ENCODE peak calls at places on chromosomes 1 and 21, in eight cellular contexts. One of them, this sample, is unnamed.

GRCh38 chr21:43758132-43758619 is 17.9 kb downstream of the CSTB start:
- DNase-seq in heart left ventricle: no peak
- DNase-seq in aorta: no peak
- DNase-seq in AG04450: no peak
- DNase-seq in GM23248: no peak
- DNase-seq in astrocyte: no peak
- DNase-seq in IMR-90: peak
- DNase-seq in substantia nigra: no peak
- DNase-seq in this sample: no peak

GRCh38 chr1:178241057-178241456 is 147.2 kb downstream of the RASAL2 start:
- DNase-seq in heart left ventricle: no peak
- DNase-seq in aorta: no peak
- DNase-seq in AG04450: peak
- DNase-seq in GM23248: peak
- DNase-seq in astrocyte: peak
- DNase-seq in IMR-90: peak
- DNase-seq in substantia nigra: no peak
- DNase-seq in this sample: no peak

GRCh38 chr1:174875306-174875705 is 124.4 kb upstream of the CACYBP start:
- DNase-seq in heart left ventricle: no peak
- DNase-seq in aorta: no peak
- DNase-seq in AG04450: no peak
- DNase-seq in GM23248: no peak
- DNase-seq in astrocyte: no peak
- DNase-seq in IMR-90: no peak
- DNase-seq in substantia nigra: no peak
- DNase-seq in this sample: no peak

GRCh38 chr1:235708390-235708962 is 58.9 kb upstream of the GNG4 start:
- DNase-seq in heart left ventricle: no peak
- DNase-seq in aorta: no peak
- DNase-seq in AG04450: no peak
- DNase-seq in GM23248: peak
- DNase-seq in astrocyte: peak
- DNase-seq in IMR-90: peak
- DNase-seq in substantia nigra: no peak
- DNase-seq in this sample: no peak

GRCh38 chr21:33688343-33688742 is 46.0 kb downstream of the ITSN1 start:
- DNase-seq in heart left ventricle: no peak
- DNase-seq in aorta: no peak
- DNase-seq in AG04450: no peak
- DNase-seq in GM23248: peak
- DNase-seq in astrocyte: no peak
- DNase-seq in IMR-90: no peak
- DNase-seq in substantia nigra: no peak
- DNase-seq in this sample: no peak

GRCh38 chr1:39317910-39318633 is 113.6 kb downstream of the MACF1 start:
- DNase-seq in heart left ventricle: peak
- DNase-seq in aorta: no peak
- DNase-seq in AG04450: no peak
- DNase-seq in GM23248: no peak
- DNase-seq in astrocyte: peak
- DNase-seq in IMR-90: no peak
- DNase-seq in substantia nigra: no peak
- DNase-seq in this sample: no peak

GRCh38 chr21:34639882-34640788 is 25.2 kb upstream of the RCAN1 start:
- DNase-seq in heart left ventricle: no peak
- DNase-seq in aorta: no peak
- DNase-seq in AG04450: no peak
- DNase-seq in GM23248: peak
- DNase-seq in astrocyte: no peak
- DNase-seq in IMR-90: peak
- DNase-seq in substantia nigra: no peak
- DNase-seq in this sample: no peak

GRCh38 chr1:102833171-102833570 is 275.2 kb downstream of the COL11A1 start:
- DNase-seq in heart left ventricle: no peak
- DNase-seq in aorta: no peak
- DNase-seq in AG04450: no peak
- DNase-seq in GM23248: no peak
- DNase-seq in astrocyte: no peak
- DNase-seq in IMR-90: no peak
- DNase-seq in substantia nigra: no peak
- DNase-seq in this sample: no peak

GRCh38 chr1:14340244-14340800 is 258.2 kb upstream of the KAZN start:
- DNase-seq in heart left ventricle: no peak
- DNase-seq in aorta: no peak
- DNase-seq in AG04450: no peak
- DNase-seq in GM23248: peak
- DNase-seq in astrocyte: peak
- DNase-seq in IMR-90: peak
- DNase-seq in substantia nigra: no peak
- DNase-seq in this sample: no peak

GRCh38 chr1:152182431-152182830 is 23.4 kb upstream of the RPTN start:
- DNase-seq in heart left ventricle: no peak
- DNase-seq in aorta: no peak
- DNase-seq in AG04450: no peak
- DNase-seq in GM23248: peak
- DNase-seq in astrocyte: peak
- DNase-seq in IMR-90: no peak
- DNase-seq in substantia nigra: no peak
- DNase-seq in this sample: no peak

GRCh38 chr21:34979383-34979782 is 69.7 kb downstream of the RUNX1 start:
- DNase-seq in heart left ventricle: no peak
- DNase-seq in aorta: no peak
- DNase-seq in AG04450: no peak
- DNase-seq in GM23248: no peak
- DNase-seq in astrocyte: peak
- DNase-seq in IMR-90: no peak
- DNase-seq in substantia nigra: no peak
- DNase-seq in this sample: no peak

GRCh38 chr1:206497363-206497762 is 10.0 kb upstream of the RASSF5 start:
- DNase-seq in heart left ventricle: no peak
- DNase-seq in aorta: no peak
- DNase-seq in AG04450: no peak
- DNase-seq in GM23248: no peak
- DNase-seq in astrocyte: no peak
- DNase-seq in IMR-90: no peak
- DNase-seq in substantia nigra: no peak
- DNase-seq in this sample: no peak

GRCh38 chr1:180899262-180899661 is 13.4 kb upstream of the KIAA1614 start:
- DNase-seq in heart left ventricle: no peak
- DNase-seq in aorta: no peak
- DNase-seq in AG04450: no peak
- DNase-seq in GM23248: no peak
- DNase-seq in astrocyte: no peak
- DNase-seq in IMR-90: no peak
- DNase-seq in substantia nigra: no peak
- DNase-seq in this sample: no peak

GRCh38 chr1:15946546-15947381 is 29.1 kb downstream of the ZBTB17 start:
- DNase-seq in heart left ventricle: no peak
- DNase-seq in aorta: peak
- DNase-seq in AG04450: no peak
- DNase-seq in GM23248: no peak
- DNase-seq in astrocyte: no peak
- DNase-seq in IMR-90: no peak
- DNase-seq in substantia nigra: no peak
- DNase-seq in this sample: no peak

GRCh38 chr1:225454067-225454618 is 26.3 kb upstream of the LBR start:
- DNase-seq in heart left ventricle: no peak
- DNase-seq in aorta: no peak
- DNase-seq in AG04450: no peak
- DNase-seq in GM23248: peak
- DNase-seq in astrocyte: no peak
- DNase-seq in IMR-90: peak
- DNase-seq in substantia nigra: no peak
- DNase-seq in this sample: no peak

GRCh38 chr1:161021959-161022332 is 994 bp upstream of the F11R start:
- DNase-seq in heart left ventricle: no peak
- DNase-seq in aorta: no peak
- DNase-seq in AG04450: no peak
- DNase-seq in GM23248: peak
- DNase-seq in astrocyte: no peak
- DNase-seq in IMR-90: peak
- DNase-seq in substantia nigra: no peak
- DNase-seq in this sample: no peak

GRCh38 chr21:43340491-43341348 is 86.2 kb downstream of the SIK1 start:
- DNase-seq in heart left ventricle: no peak
- DNase-seq in aorta: no peak
- DNase-seq in AG04450: peak
- DNase-seq in GM23248: peak
- DNase-seq in astrocyte: peak
- DNase-seq in IMR-90: peak
- DNase-seq in substantia nigra: no peak
- DNase-seq in this sample: no peak

GRCh38 chr1:153957744-153958110 is 685 bp downstream of the CRTC2 start:
- DNase-seq in heart left ventricle: no peak
- DNase-seq in aorta: no peak
- DNase-seq in AG04450: no peak
- DNase-seq in GM23248: no peak
- DNase-seq in astrocyte: peak
- DNase-seq in IMR-90: no peak
- DNase-seq in substantia nigra: peak
- DNase-seq in this sample: no peak

GRCh38 chr1:205271277-205271676 is 43.5 kb downstream of the TMCC2 start:
- DNase-seq in heart left ventricle: peak
- DNase-seq in aorta: no peak
- DNase-seq in AG04450: no peak
- DNase-seq in GM23248: peak
- DNase-seq in astrocyte: no peak
- DNase-seq in IMR-90: peak
- DNase-seq in substantia nigra: peak
- DNase-seq in this sample: peak

GRCh38 chr1:46158312-46159281 is 16.3 kb upstream of the TSPAN1 start:
- DNase-seq in heart left ventricle: no peak
- DNase-seq in aorta: no peak
- DNase-seq in AG04450: no peak
- DNase-seq in GM23248: no peak
- DNase-seq in astrocyte: no peak
- DNase-seq in IMR-90: no peak
- DNase-seq in substantia nigra: no peak
- DNase-seq in this sample: no peak

GRCh38 chr1:92461364-92462097 is 25.2 kb downstream of the GFI1 start:
- DNase-seq in heart left ventricle: no peak
- DNase-seq in aorta: no peak
- DNase-seq in AG04450: no peak
- DNase-seq in GM23248: peak
- DNase-seq in astrocyte: no peak
- DNase-seq in IMR-90: no peak
- DNase-seq in substantia nigra: no peak
- DNase-seq in this sample: no peak
- H3K27ac ChIP-seq in heart left ventricle: no peak
- H3K27ac ChIP-seq in aorta: no peak
- H3K27ac ChIP-seq in AG04450: no peak
- H3K27ac ChIP-seq in GM23248: no peak
- H3K27ac ChIP-seq in astrocyte: no peak
- H3K27ac ChIP-seq in IMR-90: no peak
- H3K27ac ChIP-seq in substantia nigra: no peak
- H3K27ac ChIP-seq in this sample: no peak

GRCh38 chr1:186953876-186954275 is 125.1 kb downstream of the PLA2G4A start:
- DNase-seq in heart left ventricle: no peak
- DNase-seq in aorta: no peak
- DNase-seq in AG04450: no peak
- DNase-seq in GM23248: no peak
- DNase-seq in astrocyte: no peak
- DNase-seq in IMR-90: no peak
- DNase-seq in substantia nigra: no peak
- DNase-seq in this sample: no peak

GRCh38 chr1:186960866-186961265 is 132.1 kb downstream of the PLA2G4A start:
- DNase-seq in heart left ventricle: no peak
- DNase-seq in aorta: no peak
- DNase-seq in AG04450: no peak
- DNase-seq in GM23248: peak
- DNase-seq in astrocyte: no peak
- DNase-seq in IMR-90: peak
- DNase-seq in substantia nigra: no peak
- DNase-seq in this sample: no peak

GRCh38 chr1:186958520-186958919 is 129.8 kb downstream of the PLA2G4A start:
- DNase-seq in heart left ventricle: no peak
- DNase-seq in aorta: no peak
- DNase-seq in AG04450: peak
- DNase-seq in GM23248: peak
- DNase-seq in astrocyte: peak
- DNase-seq in IMR-90: peak
- DNase-seq in substantia nigra: no peak
- DNase-seq in this sample: no peak

DNA sequence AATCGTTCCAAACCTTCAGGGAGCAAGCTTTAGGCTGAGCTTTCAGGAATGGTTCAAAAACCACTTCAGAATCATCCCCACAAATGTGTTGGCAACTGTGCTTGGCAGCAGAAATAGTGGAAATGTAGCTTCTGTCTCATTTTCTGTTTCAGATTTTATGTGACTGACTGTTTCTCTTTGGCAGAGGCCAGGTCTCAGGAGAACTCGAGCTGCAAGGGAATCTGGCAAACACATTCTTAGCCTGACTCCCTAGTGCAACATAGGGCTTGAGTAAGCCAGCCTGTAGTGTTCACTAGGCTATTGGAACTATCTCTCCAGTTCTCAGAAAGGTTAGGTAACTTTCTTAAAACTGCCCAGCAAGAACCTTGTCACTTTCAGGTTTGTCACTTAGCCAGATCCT is 128.6 kb downstream of the PLA2G4A start:
- DNase-seq in heart left ventricle: no peak
- DNase-seq in aorta: no peak
- DNase-seq in AG04450: no peak
- DNase-seq in GM23248: peak
- DNase-seq in astrocyte: no peak
- DNase-seq in IMR-90: peak
- DNase-seq in substantia nigra: no peak
- DNase-seq in this sample: no peak
- H3K27ac ChIP-seq in heart left ventricle: no peak
- H3K27ac ChIP-seq in aorta: no peak
- H3K27ac ChIP-seq in AG04450: no peak
- H3K27ac ChIP-seq in GM23248: no peak
- H3K27ac ChIP-seq in astrocyte: no peak
- H3K27ac ChIP-seq in IMR-90: no peak
- H3K27ac ChIP-seq in substantia nigra: no peak
- H3K27ac ChIP-seq in this sample: no peak

GRCh38 chr1:111227434-111227833 is at the start of gene CHI3L2:
- DNase-seq in heart left ventricle: no peak
- DNase-seq in aorta: no peak
- DNase-seq in AG04450: no peak
- DNase-seq in GM23248: peak
- DNase-seq in astrocyte: no peak
- DNase-seq in IMR-90: peak
- DNase-seq in substantia nigra: no peak
- DNase-seq in this sample: no peak
- H3K27ac ChIP-seq in heart left ventricle: peak
- H3K27ac ChIP-seq in aorta: no peak
- H3K27ac ChIP-seq in AG04450: peak
- H3K27ac ChIP-seq in GM23248: peak
- H3K27ac ChIP-seq in astrocyte: peak
- H3K27ac ChIP-seq in IMR-90: peak
- H3K27ac ChIP-seq in substantia nigra: peak
- H3K27ac ChIP-seq in this sample: peak

DNA sequence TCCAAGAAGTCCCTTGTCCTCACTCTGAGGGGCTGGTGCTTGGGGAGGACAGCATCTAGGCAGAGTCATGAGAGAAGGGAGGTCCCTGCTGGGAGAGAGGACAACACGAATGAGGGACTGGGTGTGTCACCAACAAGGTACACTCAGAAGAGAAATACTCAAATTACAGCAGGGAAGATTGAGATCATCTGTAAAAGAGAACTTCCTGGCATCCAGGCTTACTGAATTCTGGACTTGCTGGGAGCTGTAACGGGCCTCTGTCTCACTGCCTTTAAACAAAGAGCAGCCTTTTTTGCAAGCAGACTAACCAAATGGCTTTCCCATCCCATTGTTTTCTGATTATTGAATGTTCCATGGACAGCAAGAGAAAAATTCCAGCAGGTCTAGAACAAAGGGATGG is 195.7 kb upstream of the RAB4A start:
- DNase-seq in heart left ventricle: no peak
- DNase-seq in aorta: no peak
- DNase-seq in AG04450: no peak
- DNase-seq in GM23248: peak
- DNase-seq in astrocyte: no peak
- DNase-seq in IMR-90: no peak
- DNase-seq in substantia nigra: peak
- DNase-seq in this sample: no peak
- H3K27ac ChIP-seq in heart left ventricle: no peak
- H3K27ac ChIP-seq in aorta: no peak
- H3K27ac ChIP-seq in AG04450: no peak
- H3K27ac ChIP-seq in GM23248: no peak
- H3K27ac ChIP-seq in astrocyte: no peak
- H3K27ac ChIP-seq in IMR-90: no peak
- H3K27ac ChIP-seq in substantia nigra: peak
- H3K27ac ChIP-seq in this sample: no peak

This sample was measured in caudate nucleus.